ENCODE peak calls at places on chromosomes 3 and 15, in six cellular contexts. One of them, this sample, is unnamed.

GRCh38 chr3:135145581-135145980 is 350.5 kb downstream of the EPHB1 start:
- DNase-seq in fibroblast of lung: no peak
- DNase-seq in T-helper 9 cell: no peak
- DNase-seq in effector CD4-positive, alpha-beta T cell: no peak
- DNase-seq in iPS-NIHi11: no peak
- DNase-seq in KG1: no peak
- DNase-seq in this sample: no peak

GRCh38 chr15:65942436-65942835 is 73.1 kb downstream of the RAB11A start:
- DNase-seq in T-helper 9 cell: no peak
- DNase-seq in fibroblast of lung: no peak
- DNase-seq in iPS-NIHi11: no peak
- DNase-seq in effector CD4-positive, alpha-beta T cell: no peak
- DNase-seq in KG1: no peak
- DNase-seq in this sample: no peak

GRCh38 chr3:125126323-125126722 is 70.5 kb upstream of the HEG1 start:
- DNase-seq in fibroblast of lung: no peak
- DNase-seq in T-helper 9 cell: no peak
- DNase-seq in KG1: no peak
- DNase-seq in effector CD4-positive, alpha-beta T cell: no peak
- DNase-seq in iPS-NIHi11: no peak
- DNase-seq in this sample: no peak

GRCh38 chr15:52636459-52636858 is 42.7 kb downstream of the ATOSA start:
- DNase-seq in iPS-NIHi11: no peak
- DNase-seq in KG1: no peak
- DNase-seq in fibroblast of lung: peak
- DNase-seq in T-helper 9 cell: no peak
- DNase-seq in effector CD4-positive, alpha-beta T cell: no peak
- DNase-seq in this sample: peak

GRCh38 chr3:88203537-88204143 is 53.9 kb downstream of the C3orf38 start:
- DNase-seq in fibroblast of lung: peak
- DNase-seq in effector CD4-positive, alpha-beta T cell: peak
- DNase-seq in T-helper 9 cell: peak
- DNase-seq in iPS-NIHi11: peak
- DNase-seq in KG1: peak
- DNase-seq in this sample: peak

GRCh38 chr15:85108136-85108535 is 126.5 kb downstream of the PDE8A start:
- DNase-seq in KG1: no peak
- DNase-seq in effector CD4-positive, alpha-beta T cell: no peak
- DNase-seq in iPS-NIHi11: no peak
- DNase-seq in fibroblast of lung: no peak
- DNase-seq in T-helper 9 cell: no peak
- DNase-seq in this sample: no peak

GRCh38 chr15:48459571-48460461 is 128.6 kb downstream of the DUT start:
- DNase-seq in T-helper 9 cell: no peak
- DNase-seq in effector CD4-positive, alpha-beta T cell: no peak
- DNase-seq in KG1: no peak
- DNase-seq in iPS-NIHi11: no peak
- DNase-seq in fibroblast of lung: peak
- DNase-seq in this sample: peak

GRCh38 chr3:50459792-50460191 is 43.6 kb downstream of the CACNA2D2 start:
- DNase-seq in effector CD4-positive, alpha-beta T cell: no peak
- DNase-seq in T-helper 9 cell: no peak
- DNase-seq in iPS-NIHi11: peak
- DNase-seq in fibroblast of lung: no peak
- DNase-seq in KG1: no peak
- DNase-seq in this sample: no peak

GRCh38 chr15:83698294-83698693 is 44.4 kb downstream of the ADAMTSL3 start:
- DNase-seq in T-helper 9 cell: no peak
- DNase-seq in KG1: no peak
- DNase-seq in iPS-NIHi11: no peak
- DNase-seq in effector CD4-positive, alpha-beta T cell: no peak
- DNase-seq in fibroblast of lung: peak
- DNase-seq in this sample: no peak

GRCh38 chr3:143011705-143012104 is 10.3 kb downstream of the U2SURP start:
- DNase-seq in iPS-NIHi11: no peak
- DNase-seq in T-helper 9 cell: no peak
- DNase-seq in KG1: no peak
- DNase-seq in effector CD4-positive, alpha-beta T cell: no peak
- DNase-seq in fibroblast of lung: no peak
- DNase-seq in this sample: no peak

GRCh38 chr3:43001094-43001553 is 22.0 kb downstream of the GASK1A start:
- DNase-seq in T-helper 9 cell: no peak
- DNase-seq in iPS-NIHi11: peak
- DNase-seq in fibroblast of lung: peak
- DNase-seq in KG1: no peak
- DNase-seq in effector CD4-positive, alpha-beta T cell: no peak
- DNase-seq in this sample: peak

GRCh38 chr3:53102601-53103147 is 27.6 kb downstream of the RFT1 start:
- DNase-seq in T-helper 9 cell: no peak
- DNase-seq in fibroblast of lung: no peak
- DNase-seq in iPS-NIHi11: peak
- DNase-seq in KG1: no peak
- DNase-seq in effector CD4-positive, alpha-beta T cell: no peak
- DNase-seq in this sample: no peak

GRCh38 chr3:127749361-127749760 is 73.0 kb downstream of the MGLL start:
- DNase-seq in fibroblast of lung: no peak
- DNase-seq in T-helper 9 cell: no peak
- DNase-seq in iPS-NIHi11: no peak
- DNase-seq in KG1: no peak
- DNase-seq in effector CD4-positive, alpha-beta T cell: no peak
- DNase-seq in this sample: no peak

GRCh38 chr15:84812842-84813241 is 4.3 kb upstream of the ALPK3 start:
- DNase-seq in fibroblast of lung: no peak
- DNase-seq in T-helper 9 cell: no peak
- DNase-seq in KG1: no peak
- DNase-seq in effector CD4-positive, alpha-beta T cell: no peak
- DNase-seq in iPS-NIHi11: no peak
- DNase-seq in this sample: no peak

GRCh38 chr3:114558271-114558670 is 264.4 kb downstream of the TIGIT start:
- DNase-seq in iPS-NIHi11: no peak
- DNase-seq in fibroblast of lung: peak
- DNase-seq in T-helper 9 cell: no peak
- DNase-seq in effector CD4-positive, alpha-beta T cell: no peak
- DNase-seq in KG1: no peak
- DNase-seq in this sample: peak

GRCh38 chr15:91776104-91776503 is 77.4 kb upstream of the SLCO3A1 start:
- DNase-seq in fibroblast of lung: no peak
- DNase-seq in effector CD4-positive, alpha-beta T cell: no peak
- DNase-seq in KG1: no peak
- DNase-seq in iPS-NIHi11: no peak
- DNase-seq in T-helper 9 cell: no peak
- DNase-seq in this sample: no peak

GRCh38 chr15:89647191-89647851 is 7.9 kb downstream of the KIF7 start:
- DNase-seq in iPS-NIHi11: peak
- DNase-seq in effector CD4-positive, alpha-beta T cell: peak
- DNase-seq in T-helper 9 cell: peak
- DNase-seq in fibroblast of lung: peak
- DNase-seq in KG1: no peak
- DNase-seq in this sample: peak

GRCh38 chr3:163936557-163936956 is 1141.7 kb downstream of the SI start:
- DNase-seq in fibroblast of lung: no peak
- DNase-seq in effector CD4-positive, alpha-beta T cell: no peak
- DNase-seq in iPS-NIHi11: no peak
- DNase-seq in KG1: no peak
- DNase-seq in T-helper 9 cell: no peak
- DNase-seq in this sample: no peak